ENCODE peak calls at places on chromosomes 6 and 20, in ten cellular contexts. F is HFFc6; N is fibroblast of the conjunctiva; B is cardiac muscle cell; U is NCI-H774; T is progenitor cell of endocrine pancreas; P is cardiac septum; Z is LoVo; O is stimulated activated naive CD8-positive, alpha-beta T cell treated with anti-CD3 and anti-CD28 coated beads, Interleukin-15, Interleukin-2, amounts not matched to agents 100 U/mL and 50 U/mL, for 24 hours; V is Calu3. W is an unnamed sample.

GRCh38 chr6:75986935-75987334 is 85.5 kb downstream of the IMPG1 start:
- DNase-seq in Z (no peak), U (no peak), B (no peak), V (no peak), T (no peak), O (no peak), P (no peak), N (no peak), F (no peak), W (no peak)

GRCh38 chr6:152700427-152700826 is 2.7 kb downstream of the MYCT1 start:
- DNase-seq in O (no peak), P (no peak), F (no peak), B (no peak), U (no peak), N (no peak), Z (no peak), V (no peak), T (no peak), W (no peak)

GRCh38 chr6:84428300-84428907 is 201.0 kb upstream of the CEP162 start:
- DNase-seq in N (peak; percentile 65), O (peak; percentile 17), B (peak; percentile 81), F (peak; percentile 37), U (peak; percentile 45), T (peak; percentile 43), Z (peak; percentile 28), P (no peak), V (peak; percentile 71), W (no peak)

GRCh38 chr6:137588472-137588871 is 94.3 kb upstream of the OLIG3 start:
- DNase-seq in Z (no peak), P (no peak), V (no peak), T (no peak), F (no peak), U (no peak), O (no peak), N (no peak), B (no peak), W (no peak)

GRCh38 chr20:22805219-22805618 is 220.8 kb upstream of the FOXA2 start:
- DNase-seq in P (no peak), O (no peak), N (peak; percentile 27), Z (no peak), U (no peak), F (no peak), V (no peak), T (peak; percentile 22), B (peak; percentile 92), W (no peak)

GRCh38 chr6:16747232-16748027 is 13.8 kb downstream of the ATXN1 start:
- DNase-seq in F (peak; percentile 68), N (no peak), U (no peak), V (no peak), P (no peak), O (no peak), Z (no peak), T (no peak), B (peak; percentile 74), W (no peak)

GRCh38 chr6:154954352-154954751 is 40.8 kb upstream of the TIAM2 start:
- DNase-seq in P (no peak), N (no peak), O (no peak), V (no peak), T (no peak), Z (no peak), B (peak; percentile 6), F (no peak), U (no peak), W (no peak)

GRCh38 chr20:36572701-36573102 is 695 bp upstream of the TGIF2 start:
- DNase-seq in Z (no peak), F (peak; percentile 36), N (no peak), U (no peak), T (peak; percentile 22), P (no peak), B (peak; percentile 28), O (peak; percentile 71), V (peak; percentile 48), W (no peak)

GRCh38 chr20:31485450-31486339 is 10.6 kb downstream of the REM1 start:
- DNase-seq in Z (no peak), B (peak; percentile 96), T (no peak), P (peak; percentile 81), U (no peak), F (no peak), N (no peak), V (no peak), O (peak; percentile 52), W (no peak)

GRCh38 chr6:89611666-89612065 is 26.9 kb downstream of the LYRM2 start:
- DNase-seq in P (no peak), V (no peak), N (no peak), F (peak; percentile 14), U (no peak), Z (no peak), O (no peak), T (no peak), B (peak; percentile 20), W (no peak)

GRCh38 chr6:36204068-36204753 is 7.7 kb downstream of the BRPF3 start:
- DNase-seq in U (no peak), Z (no peak), N (no peak), B (no peak), O (peak; percentile 30), V (no peak), P (no peak), T (no peak), F (no peak), W (no peak)

GRCh38 chr6:30798501-30798900 is 54.2 kb upstream of the IER3 start:
- DNase-seq in P (no peak), T (no peak), U (no peak), O (no peak), F (no peak), N (no peak), V (no peak), B (no peak), Z (no peak), W (no peak)

GRCh38 chr20:44970243-44970757 is 4.0 kb downstream of the STK4 start:
- DNase-seq in B (no peak), Z (no peak), F (no peak), T (no peak), V (no peak), U (peak; percentile 4), O (no peak), P (no peak), N (no peak), W (no peak)

GRCh38 chr6:23656257-23656731 is 469.7 kb upstream of the NRSN1 start:
- DNase-seq in N (no peak), B (no peak), T (no peak), Z (no peak), U (peak; percentile 66), P (no peak), F (no peak), O (no peak), V (no peak), W (peak; percentile 85)

GRCh38 chr6:39137235-39137634 is 22.2 kb upstream of the SAYSD1 start:
- DNase-seq in T (peak; percentile 65), U (no peak), V (peak; percentile 36), O (peak; percentile 42), Z (peak; percentile 47), B (peak; percentile 57), F (no peak), N (no peak), P (no peak), W (no peak)

GRCh38 chr6:12114055-12114503 is 102.0 kb downstream of the HIVEP1 start:
- DNase-seq in U (no peak), O (no peak), P (no peak), B (no peak), N (no peak), T (no peak), Z (no peak), F (no peak), V (no peak), W (no peak)

GRCh38 chr6:17866876-17867444 is 120.5 kb downstream of the KIF13A start:
- DNase-seq in T (no peak), P (no peak), B (peak; percentile 37), U (no peak), V (no peak), F (no peak), N (no peak), Z (no peak), O (no peak), W (no peak)

GRCh38 chr6:11500008-11500407 is 37.5 kb upstream of the TMEM170B start:
- DNase-seq in N (no peak), F (peak; percentile 72), V (no peak), T (no peak), Z (no peak), P (no peak), O (no peak), B (peak; percentile 77), U (no peak), W (no peak)

GRCh38 chr6:27994616-27995015 is 37.6 kb downstream of the OR2B6 start:
- DNase-seq in U (no peak), B (no peak), O (no peak), Z (no peak), P (no peak), T (no peak), V (no peak), F (no peak), N (peak; percentile 3), W (no peak)

GRCh38 chr6:141403827-141404226 is 728.9 kb upstream of the GJE1 start:
- DNase-seq in T (no peak), P (no peak), U (no peak), N (peak; percentile 55), Z (no peak), B (peak; percentile 56), F (no peak), V (no peak), O (no peak), W (no peak)

GRCh38 chr20:44020406-44021148 is 105.9 kb downstream of the TOX2 start:
- DNase-seq in Z (no peak), F (no peak), P (peak; percentile 61), V (no peak), N (no peak), B (no peak), U (no peak), T (no peak), O (no peak), W (no peak)

GRCh38 chr20:51220293-51220706 is 197.4 kb upstream of the KCNG1 start:
- DNase-seq in F (no peak), P (peak; percentile 66), B (peak; percentile 41), U (no peak), Z (no peak), T (peak; percentile 16), N (no peak), O (peak; percentile 81), V (peak; percentile 78), W (no peak)

GRCh38 chr6:122931916-122932315 is 64.1 kb upstream of the CLVS2 start:
- DNase-seq in V (no peak), Z (no peak), B (no peak), N (no peak), F (no peak), U (no peak), O (no peak), T (no peak), P (no peak), W (no peak)

GRCh38 chr20:62843656-62844055 is 18.0 kb downstream of the TCFL5 start:
- DNase-seq in B (no peak), V (no peak), F (no peak), T (no peak), U (no peak), P (no peak), O (no peak), Z (no peak), N (no peak), W (no peak)

GRCh38 chr6:37502703-37503485 is 3.2 kb upstream of the CCDC167 start:
- DNase-seq in P (no peak), B (no peak), U (peak; percentile 54), Z (no peak), O (no peak), N (no peak), T (no peak), F (no peak), V (no peak), W (peak; percentile 31)

GRCh38 chr6:20438462-20439070 is 36.9 kb downstream of the E2F3 start:
- DNase-seq in O (no peak), Z (no peak), B (no peak), F (no peak), V (no peak), N (no peak), U (peak; percentile 15), P (no peak), T (no peak), W (no peak)

GRCh38 chr20:25279403-25279802 is 31.5 kb downstream of the PYGB start:
- DNase-seq in N (no peak), V (no peak), P (no peak), O (no peak), Z (no peak), U (no peak), B (no peak), T (no peak), F (no peak), W (no peak)

GRCh38 chr6:65259982-65260381 is 447.0 kb downstream of the EYS start:
- DNase-seq in F (no peak), U (no peak), N (no peak), Z (no peak), T (no peak), V (no peak), O (no peak), P (no peak), B (no peak), W (no peak)

W was measured in NCI-H1930.